ENCODE peak calls at places on chromosomes 1 and 21, in seven cellular contexts. R is stimulated activated CD8-positive, alpha-beta memory T cell treated with anti-CD3 and anti-CD28 coated beads, Interleukin-15, amount 100 ng/mL, for 1 hour; Y is T1000; E is mesenchymal stem cell; O is neuronal stem cell; S is stimulated activated CD4-positive, alpha-beta T cell treated with anti-CD3 and anti-CD28 coated beads, Interleukin-2, amount 100 ng/mL, for 24 hours; K is HTR-8/SVneo. V is an unnamed sample.

GRCh38 chr1:80363689-80364475 is 1357.4 kb upstream of the ADGRL4 start:
- DNase-seq in R (no peak), Y (no peak), E (no peak), O (no peak), S (no peak), K (no peak), V (no peak)

GRCh38 chr21:44694776-44695175 is 2.2 kb upstream of the KRTAP10-12 start:
- DNase-seq in R (no peak), Y (no peak), E (no peak), O (no peak), S (no peak), K (no peak), V (no peak)

GRCh38 chr1:23824711-23825075 is 536 bp downstream of the HMGCL start:
- DNase-seq in R (no peak), Y (no peak), E (peak; percentile 15), O (no peak), S (no peak), K (no peak), V (no peak)

GRCh38 chr1:65147424-65148177 is 402 bp upstream of the AK4 start:
- DNase-seq in R (no peak), Y (peak; percentile 66), E (peak; percentile 15), O (peak; percentile 31), S (peak; percentile 59), K (peak; percentile 25), V (peak; percentile 14)

GRCh38 chr1:173960625-173961024 is 43.5 kb upstream of the SERPINC1 start:
- DNase-seq in R (no peak), Y (no peak), E (no peak), O (no peak), S (no peak), K (no peak), V (no peak)

GRCh38 chr1:41514381-41514780 is 29.9 kb upstream of the EDN2 start:
- DNase-seq in R (no peak), Y (no peak), E (no peak), O (no peak), S (no peak), K (no peak), V (no peak)

GRCh38 chr1:234515821-234516241 is 36.9 kb upstream of the TARBP1 start:
- DNase-seq in R (no peak), Y (no peak), E (no peak), O (no peak), S (no peak), K (peak; percentile 46), V (no peak)

GRCh38 chr1:19350566-19350965 is 38.4 kb downstream of the SLC66A1 start:
- DNase-seq in R (no peak), Y (no peak), E (no peak), O (no peak), S (no peak), K (no peak), V (no peak)

GRCh38 chr1:207050768-207051614 is at the start of gene YOD1:
- DNase-seq in R (peak; percentile 82), Y (peak; percentile 61), E (peak; percentile 94), O (peak; percentile 91), S (peak; percentile 93), K (peak; percentile 85), V (peak; percentile 93)

GRCh38 chr1:180230416-180230790 is 339 bp downstream of the LHX4 start:
- DNase-seq in R (no peak), Y (no peak), E (no peak), O (no peak), S (no peak), K (no peak), V (no peak)

GRCh38 chr1:91806146-91806545 is 79.8 kb downstream of the TGFBR3 start:
- DNase-seq in R (no peak), Y (no peak), E (no peak), O (no peak), S (no peak), K (no peak), V (no peak)

GRCh38 chr1:42035205-42035829 is 116.6 kb upstream of the HIVEP3 start:
- DNase-seq in R (no peak), Y (peak; percentile 43), E (peak; percentile 62), O (peak; percentile 67), S (peak; percentile 63), K (peak; percentile 54), V (peak; percentile 84)

GRCh38 chr1:150813028-150813707 is 5.1 kb upstream of the CTSK start:
- DNase-seq in R (no peak), Y (no peak), E (peak; percentile 73), O (no peak), S (peak; percentile 23), K (peak; percentile 57), V (peak; percentile 41)

GRCh38 chr1:8892026-8892425 is 13.5 kb upstream of the ENO1 start:
- DNase-seq in R (no peak), Y (no peak), E (no peak), O (no peak), S (no peak), K (no peak), V (no peak)

GRCh38 chr1:228317891-228318810 is 88.5 kb downstream of the TRIM11 start:
- DNase-seq in R (no peak), Y (no peak), E (no peak), O (no peak), S (no peak), K (no peak), V (no peak)